ENCODE peak calls at places on chromosomes 16 and 17, in nine cellular contexts. H is stimulated activated CD8-positive, alpha-beta memory T cell treated with anti-CD3 and anti-CD28 coated beads, Interleukin-4, amount 100 ng/mL, for 1 hour; Z is neural progenitor cell; T is skeletal muscle cell; W is NAMALWA; J is stimulated activated CD4-positive, alpha-beta T cell treated with anti-CD3 and anti-CD28 coated beads, Interleukin-15, amount 100 ng/mL, for 24 hours; K is Daoy; A is amniotic epithelial cell; O is left colon. B is an unnamed sample.

GRCh38 chr17:44221072-44221861 is 1.8 kb upstream of the UBTF start:
- DNase-seq in O (peak), T (peak), Z (peak), A (peak), H (no peak), J (peak), K (peak), W (peak), B (peak)

GRCh38 chr17:55601874-55602364 is 90.7 kb upstream of the SMIM36 start:
- DNase-seq in T (no peak), J (peak), H (no peak), K (peak), A (peak), Z (peak), O (no peak), W (peak), B (peak)

GRCh38 chr17:49132699-49133364 is at the start of gene B4GALNT2:
- DNase-seq in J (peak), W (no peak), A (no peak), Z (peak), O (peak), H (no peak), T (no peak), K (peak), B (peak)

GRCh38 chr17:55067697-55068439 is 99.3 kb downstream of the STXBP4 start:
- DNase-seq in Z (no peak), O (no peak), K (peak), W (no peak), T (no peak), H (no peak), J (no peak), A (peak), B (no peak)

GRCh38 chr16:49598386-49599170 is 225.0 kb downstream of the C16orf78 start:
- DNase-seq in K (no peak), A (no peak), T (no peak), Z (no peak), H (no peak), O (no peak), J (no peak), W (no peak), B (no peak)

GRCh38 chr17:9200197-9200662 is 178.9 kb downstream of the NTN1 start:
- DNase-seq in T (no peak), W (no peak), H (no peak), J (no peak), A (no peak), K (no peak), O (no peak), Z (peak), B (no peak)

GRCh38 chr16:8262299-8262698 is 328.0 kb downstream of the TMEM114 start:
- DNase-seq in W (no peak), H (no peak), J (no peak), K (peak), T (no peak), O (no peak), Z (no peak), A (no peak), B (no peak)

GRCh38 chr16:51431517-51432241 is 280.6 kb upstream of the SALL1 start:
- DNase-seq in T (peak), A (peak), H (no peak), Z (peak), W (no peak), K (peak), J (no peak), O (no peak), B (no peak)

GRCh38 chr17:77451894-77452852 is 311.4 kb downstream of the SEC14L1 start:
- DNase-seq in H (no peak), T (no peak), O (peak), A (peak), K (peak), Z (peak), J (peak), W (peak), B (peak)

GRCh38 chr17:27810902-27811557 is 10.7 kb upstream of the NOS2 start:
- DNase-seq in Z (no peak), W (no peak), H (no peak), O (no peak), A (peak), T (peak), J (no peak), K (peak), B (no peak)

GRCh38 chr17:48283390-48283789 is 146.6 kb downstream of the SKAP1 start:
- DNase-seq in J (no peak), O (no peak), A (no peak), H (no peak), T (no peak), Z (no peak), K (no peak), W (no peak), B (no peak)

GRCh38 chr17:18963126-18964017 is 11.4 kb downstream of the SLC5A10 start:
- DNase-seq in K (no peak), T (no peak), Z (no peak), W (no peak), J (no peak), O (no peak), A (no peak), H (no peak), B (no peak)

GRCh38 chr17:32103476-32104113 is 38.7 kb upstream of the RHOT1 start:
- DNase-seq in J (no peak), W (no peak), A (no peak), T (no peak), K (peak), H (no peak), O (no peak), Z (peak), B (no peak)

GRCh38 chr16:69554495-69554894 is 11.3 kb upstream of the NFAT5 start:
- DNase-seq in K (no peak), Z (no peak), T (no peak), H (no peak), A (no peak), J (no peak), W (peak), O (no peak), B (no peak)

GRCh38 chr17:55722742-55723487 is at the start of gene TMEM100:
- DNase-seq in T (peak), H (no peak), O (no peak), Z (no peak), K (peak), W (no peak), J (no peak), A (peak), B (peak)

GRCh38 chr17:43341705-43342600 is 56.8 kb upstream of the ARL4D start:
- DNase-seq in A (peak), T (no peak), Z (no peak), H (no peak), J (peak), O (no peak), W (no peak), K (no peak), B (no peak)

GRCh38 chr17:42288985-42289862 is 926 bp downstream of the STAT5A start:
- DNase-seq in A (no peak), W (no peak), K (no peak), H (no peak), J (peak), Z (no peak), O (peak), T (no peak), B (peak)

GRCh38 chr17:79294459-79295071 is 219.9 kb downstream of the ENGASE start:
- DNase-seq in T (no peak), K (peak), W (no peak), J (peak), Z (peak), A (peak), O (peak), H (peak), B (peak)

GRCh38 chr17:17749921-17750320 is 68.7 kb downstream of the RAI1 start:
- DNase-seq in J (peak), K (peak), Z (peak), H (no peak), W (peak), O (no peak), T (no peak), A (peak), B (peak)

GRCh38 chr17:51298508-51299371 is 38.4 kb downstream of the UTP18 start:
- DNase-seq in W (peak), Z (peak), A (peak), T (peak), O (no peak), J (no peak), K (peak), H (no peak), B (peak)

GRCh38 chr17:79249945-79250521 is 175.4 kb downstream of the ENGASE start:
- DNase-seq in J (no peak), T (no peak), A (no peak), H (no peak), K (no peak), W (no peak), O (no peak), Z (no peak), B (no peak)

GRCh38 chr17:17150450-17150804 is 55.7 kb downstream of the PLD6 start:
- DNase-seq in K (no peak), A (no peak), H (no peak), O (no peak), T (no peak), J (no peak), Z (no peak), W (no peak), B (no peak)

GRCh38 chr17:21287703-21288449 is 3.4 kb downstream of the MAP2K3 start:
- DNase-seq in O (peak), J (peak), K (peak), T (peak), H (peak), W (peak), A (peak), Z (no peak), B (no peak)

GRCh38 chr17:67080804-67081203 is 36.5 kb downstream of the CACNG1 start:
- DNase-seq in J (no peak), O (no peak), W (no peak), H (no peak), T (no peak), A (no peak), K (no peak), Z (no peak), B (no peak)